ENCODE peak calls at places on chromosomes 3 and 15, in six cellular contexts. Q is ascending aorta, A is IMR-90, K is Panc1, E is GM06990, P is mammary epithelial cell. T is an unnamed sample.
A peak's percentile ranks its signal among the peaks of the same experiment; 100 is the strongest.

GRCh38 chr3:129746629-129747028 is 140.2 kb upstream of the PLXND1 start:
- DNase-seq in Q (no peak), A (no peak), K (no peak), E (no peak), P (no peak), T (no peak)

GRCh38 chr3:136862611-136862951 is 573 bp downstream of the NCK1 start:
- DNase-seq in Q (peak; percentile 79), A (peak; percentile 57), K (no peak), E (peak; percentile 78), P (peak; percentile 77), T (peak; percentile 45)

GRCh38 chr3:159814161-159814560 is 174.5 kb upstream of the IL12A start:
- DNase-seq in Q (no peak), A (peak; percentile 42), K (no peak), E (no peak), P (peak; percentile 89), T (no peak)

GRCh38 chr3:49120096-49120437 is 556 bp downstream of the USP19 start:
- DNase-seq in Q (no peak), A (peak; percentile 6), K (no peak), E (no peak), P (no peak), T (no peak)

GRCh38 chr15:43775411-43775965 is 1.3 kb downstream of the ELL3 start:
- DNase-seq in Q (peak; percentile 72), A (peak; percentile 58), K (peak; percentile 54), E (no peak), P (peak; percentile 71), T (no peak)

GRCh38 chr3:20043825-20044224 is 3.6 kb downstream of the KAT2B start:
- DNase-seq in Q (no peak), A (no peak), K (no peak), E (no peak), P (no peak), T (peak; percentile 54)

GRCh38 chr3:189236352-189236751 is 64.6 kb downstream of the TPRG1 start:
- DNase-seq in Q (no peak), A (no peak), K (no peak), E (peak; percentile 51), P (no peak), T (no peak)

GRCh38 chr3:22536582-22536981 is 666.5 kb upstream of the UBE2E2 start:
- DNase-seq in Q (no peak), A (no peak), K (no peak), E (no peak), P (no peak), T (no peak)

GRCh38 chr3:118144919-118145318 is 889.7 kb downstream of the IGSF11 start:
- DNase-seq in Q (no peak), A (no peak), K (no peak), E (no peak), P (no peak), T (no peak)

GRCh38 chr3:79521221-79521848 is 246.5 kb downstream of the ROBO1 start:
- DNase-seq in Q (no peak), A (peak; percentile 32), K (peak; percentile 51), E (no peak), P (peak; percentile 24), T (no peak)

GRCh38 chr3:196559826-196560225 is 8.5 kb downstream of the WDR53 start:
- DNase-seq in Q (no peak), A (peak; percentile 65), K (no peak), E (no peak), P (no peak), T (no peak)

GRCh38 chr3:2735392-2735894 is 374.7 kb downstream of the IL5RA start:
- DNase-seq in Q (no peak), A (no peak), K (no peak), E (peak; percentile 3), P (no peak), T (no peak)

GRCh38 chr3:39011191-39011736 is 40.5 kb downstream of the SCN11A start:
- DNase-seq in Q (no peak), A (no peak), K (no peak), E (no peak), P (no peak), T (no peak)

GRCh38 chr15:90097475-90097874 is 4.8 kb downstream of the IDH2 start:
- DNase-seq in Q (no peak), A (no peak), K (no peak), E (peak; percentile 63), P (no peak), T (peak; percentile 82)

GRCh38 chr3:136239094-136239493 is 11.0 kb upstream of the PCCB start:
- DNase-seq in Q (no peak), A (no peak), K (no peak), E (no peak), P (no peak), T (no peak)

GRCh38 chr3:107211608-107212007 is 165.6 kb upstream of the CCDC54 start:
- DNase-seq in Q (no peak), A (no peak), K (no peak), E (no peak), P (peak; percentile 95), T (no peak)

GRCh38 chr3:15634671-15635661 is 33.4 kb downstream of the BTD start:
- DNase-seq in Q (no peak), A (peak; percentile 66), K (no peak), E (no peak), P (no peak), T (no peak)

GRCh38 chr3:19229086-19229485 is 80.8 kb downstream of the KCNH8 start:
- DNase-seq in Q (no peak), A (no peak), K (no peak), E (no peak), P (no peak), T (no peak)

GRCh38 chr3:150611666-150612065 is 8.5 kb downstream of the SELENOT start:
- DNase-seq in Q (no peak), A (no peak), K (no peak), E (no peak), P (no peak), T (no peak)

GRCh38 chr15:39685999-39686613 is 96.5 kb downstream of the FSIP1 start:
- DNase-seq in Q (no peak), A (peak; percentile 70), K (peak; percentile 13), E (no peak), P (peak; percentile 36), T (peak; percentile 52)

GRCh38 chr3:43994594-43995077 is 247.1 kb upstream of the TOPAZ1 start:
- DNase-seq in Q (no peak), A (no peak), K (no peak), E (no peak), P (no peak), T (no peak)
- H3K27me3 ChIP-seq in Q (peaks cover 22% of the 10 kb centered on the region), A (peaks cover 65% of the 10 kb centered on the region), K (peaks cover 29% of the 10 kb centered on the region), E (peaks cover 4% of the 10 kb centered on the region), P (no peaks in the 10 kb centered on the region), T (peaks cover 42% of the 10 kb centered on the region)

DNA sequence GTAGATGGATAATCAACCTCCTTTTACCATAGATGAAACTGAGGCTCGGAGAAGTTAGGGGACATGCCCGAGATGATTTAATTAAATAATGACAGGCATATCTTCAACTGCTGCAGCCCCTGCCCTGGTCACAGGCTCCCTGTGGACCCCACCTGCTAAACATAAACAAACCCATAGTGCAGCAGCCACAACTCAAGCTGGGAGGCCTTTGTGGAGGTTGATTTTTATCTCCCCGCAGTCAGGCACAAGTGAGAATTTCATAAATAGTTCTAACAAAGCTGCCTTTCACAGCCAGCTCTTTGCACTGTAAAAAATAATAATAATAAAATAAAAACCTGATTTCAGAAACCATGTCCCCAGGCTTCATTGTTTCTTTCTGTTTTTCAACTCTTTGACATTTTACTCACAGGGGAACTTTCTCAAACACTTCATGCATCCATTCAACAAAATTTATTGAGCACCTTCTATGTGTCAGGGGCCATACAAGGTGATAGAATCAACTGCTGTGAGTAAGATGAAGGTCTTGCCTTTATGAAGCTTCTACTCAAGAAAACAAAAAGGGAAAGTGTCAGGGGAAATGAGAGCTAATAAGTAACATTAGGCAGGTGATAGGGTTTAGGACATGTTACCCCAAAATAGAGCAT is 393.6 kb upstream of the PROK2 start:
- DNase-seq in Q (no peak), A (no peak), K (no peak), E (no peak), P (no peak), T (no peak)
- H3K27me3 ChIP-seq in Q (no peaks in the 10 kb centered on the region), A (peaks cover 23% of the 10 kb centered on the region), K (no peaks in the 10 kb centered on the region), E (no peaks in the 10 kb centered on the region), P (no peaks in the 10 kb centered on the region), T (peaks cover 14% of the 10 kb centered on the region)

DNA sequence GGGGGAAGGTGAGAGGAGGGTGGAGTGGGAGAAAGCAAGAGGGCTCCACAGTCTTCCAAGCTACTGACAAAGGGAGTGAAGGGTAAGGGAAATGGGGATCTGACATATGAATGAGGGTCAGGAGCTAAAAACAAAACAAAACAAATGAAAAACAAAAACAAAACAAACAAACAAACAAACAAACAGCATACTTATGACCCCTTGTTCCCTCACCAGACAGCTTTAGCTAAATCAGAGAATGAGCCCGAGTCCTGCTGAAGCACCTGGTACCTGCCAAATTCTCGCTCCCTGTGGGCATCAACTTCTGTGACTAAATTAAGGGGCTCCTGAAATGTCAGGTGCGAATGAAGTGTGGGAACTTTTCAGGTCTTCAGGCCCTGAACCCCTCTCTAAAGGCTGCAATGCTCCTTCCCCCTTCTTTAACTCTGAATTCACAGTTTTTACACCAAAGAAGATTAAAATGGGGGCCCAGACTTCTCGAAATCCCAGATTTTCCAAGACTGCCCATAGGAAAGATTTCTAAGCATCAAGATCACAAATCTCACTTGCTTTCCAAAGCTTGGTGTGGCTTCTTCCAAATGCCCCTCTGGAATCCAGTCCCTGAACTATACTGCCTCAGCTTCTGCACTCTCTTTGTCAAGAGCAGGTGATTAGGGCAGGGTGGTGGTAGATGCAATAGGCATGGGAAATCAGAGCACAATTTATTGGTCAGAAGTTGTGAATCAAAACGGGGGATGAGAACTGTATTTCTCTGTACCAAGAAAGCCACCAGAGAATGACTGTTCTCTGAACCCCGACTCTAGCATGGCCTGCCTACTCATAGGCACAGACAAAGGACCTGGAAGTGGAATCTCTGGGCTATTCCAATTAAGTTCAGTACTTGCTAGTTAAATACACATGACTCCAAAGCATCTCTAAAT is 40.9 kb downstream of the ZIC4 start:
- DNase-seq in Q (no peak), A (no peak), K (no peak), E (no peak), P (no peak), T (no peak)
- H3K27me3 ChIP-seq in Q (peaks cover 18% of the 10 kb centered on the region), A (peaks cover 58% of the 10 kb centered on the region), K (peaks cover 38% of the 10 kb centered on the region), E (no peaks in the 10 kb centered on the region), P (peaks cover 45% of the 10 kb centered on the region), T (peaks cover 20% of the 10 kb centered on the region)

GRCh38 chr15:92395176-92395521 is 1.5 kb downstream of the ST8SIA2 start:
- DNase-seq in Q (no peak), A (no peak), K (no peak), E (no peak), P (no peak), T (no peak)

GRCh38 chr15:92393994-92394326 is 279 bp downstream of the ST8SIA2 start:
- DNase-seq in Q (no peak), A (no peak), K (no peak), E (no peak), P (no peak), T (no peak)

GRCh38 chr15:92393287-92393993 is at the start of gene ST8SIA2:
- DNase-seq in Q (no peak), A (no peak), K (no peak), E (peak; percentile 19), P (peak; percentile 48), T (no peak)

GRCh38 chr15:92394327-92395175 is 870 bp downstream of the ST8SIA2 start:
- DNase-seq in Q (no peak), A (no peak), K (no peak), E (no peak), P (no peak), T (no peak)

GRCh38 chr15:92395557-92395956 is 1.9 kb downstream of the ST8SIA2 start:
- DNase-seq in Q (no peak), A (no peak), K (no peak), E (no peak), P (no peak), T (no peak)
- H3K27me3 ChIP-seq in Q (no peaks in the 10 kb centered on the region), A (peaks cover 25% of the 10 kb centered on the region), K (peaks cover 41% of the 10 kb centered on the region), E (peaks cover 5% of the 10 kb centered on the region), P (peaks cover 13% of the 10 kb centered on the region), T (peaks cover 9% of the 10 kb centered on the region)

T was measured in CD4-positive, CD25-positive, alpha-beta regulatory T cell.